ENCODE peak calls at places on chromosomes 16 and 17, in seven cellular contexts. F is K562, S is SK-N-SH, I is HepG2, H is H1, C is HCT116, K is GM12878. T is an unnamed sample. For H3K27me3, the result is how much of the 10 kb centered on the place peaks cover.

GRCh38 chr17:4899341-4900230 is at the start of gene C17orf107:
- DNase-seq in F (no peak), S (no peak), I (no peak), H (no peak), C (no peak), K (no peak), T (no peak)

GRCh38 chr17:65055708-65056638 is 567 bp downstream of the GNA13 start:
- DNase-seq in F (peak), S (peak), I (peak), H (no peak), C (peak), K (no peak), T (no peak)

GRCh38 chr17:74842599-74843351 is 16.9 kb downstream of the GRIN2C start:
- DNase-seq in F (peak), S (peak), I (peak), H (no peak), C (peak), K (no peak), T (no peak)

GRCh38 chr17:65198653-65199382 is 61.6 kb downstream of the RGS9 start:
- DNase-seq in F (peak), S (peak), I (peak), H (no peak), C (peak), K (peak), T (no peak)

GRCh38 chr17:10649602-10650001 is 7.5 kb downstream of the MYH3 start:
- DNase-seq in F (no peak), S (no peak), I (no peak), H (no peak), C (no peak), K (no peak), T (no peak)

GRCh38 chr17:3669548-3669947 is 936 bp downstream of the EMC6 start:
- DNase-seq in F (no peak), S (no peak), I (no peak), H (no peak), C (no peak), K (no peak), T (no peak)

GRCh38 chr16:87540072-87540976 is 47.5 kb upstream of the ZCCHC14 start:
- DNase-seq in F (no peak), S (no peak), I (no peak), H (no peak), C (no peak), K (no peak), T (no peak)

GRCh38 chr17:19718613-19719364 is 2.4 kb upstream of the SLC47A2 start:
- DNase-seq in F (no peak), S (peak), I (peak), H (no peak), C (no peak), K (no peak), T (no peak)

GRCh38 chr16:53043986-53044571 is 8.6 kb downstream of the CHD9NB start:
- DNase-seq in F (no peak), S (no peak), I (peak), H (peak), C (no peak), K (no peak), T (peak)

GRCh38 chr17:2593846-2594656 is 597 bp downstream of the PAFAH1B1 start:
- DNase-seq in F (peak), S (peak), I (peak), H (no peak), C (peak), K (peak), T (peak)

GRCh38 chr17:60641810-60642220 is 35.8 kb upstream of the BCAS3 start:
- DNase-seq in F (peak), S (peak), I (peak), H (peak), C (peak), K (no peak), T (peak)

GRCh38 chr17:69581061-69581955 is 166.8 kb downstream of the MAP2K6 start:
- DNase-seq in F (no peak), S (no peak), I (no peak), H (no peak), C (no peak), K (peak), T (no peak)

GRCh38 chr16:1612320-1613111 is at the start of gene CRAMP1:
- DNase-seq in F (no peak), S (peak), I (no peak), H (no peak), C (no peak), K (no peak), T (no peak)

GRCh38 chr17:7631398-7632380 is 1.8 kb downstream of the SHBG start:
- DNase-seq in F (no peak), S (peak), I (peak), H (no peak), C (no peak), K (no peak), T (no peak)

GRCh38 chr17:50359998-50360461 is 13.0 kb downstream of the MRPL27 start:
- DNase-seq in F (no peak), S (no peak), I (no peak), H (no peak), C (no peak), K (no peak), T (no peak)

GRCh38 chr16:31105677-31106213 is 2.4 kb upstream of the BCKDK start:
- DNase-seq in F (peak), S (peak), I (peak), H (peak), C (no peak), K (no peak), T (peak)

GRCh38 chr17:61489719-61490490 is 37.7 kb downstream of the TBX4 start:
- DNase-seq in F (no peak), S (no peak), I (no peak), H (no peak), C (no peak), K (no peak), T (no peak)

GRCh38 chr17:35052240-35052608 is 11.3 kb downstream of the RFFL start:
- DNase-seq in F (no peak), S (no peak), I (no peak), H (no peak), C (no peak), K (no peak), T (no peak)

GRCh38 chr16:53620476-53620875 is 83.2 kb downstream of the RPGRIP1L start:
- DNase-seq in F (no peak), S (no peak), I (no peak), H (no peak), C (no peak), K (no peak), T (no peak)

GRCh38 chr16:1495281-1496262 is 2.4 kb downstream of the TELO2 start:
- DNase-seq in F (peak), S (no peak), I (no peak), H (no peak), C (no peak), K (no peak), T (no peak)

GRCh38 chr17:44909681-44910144 is 5.6 kb downstream of the GFAP start:
- DNase-seq in F (no peak), S (peak), I (no peak), H (no peak), C (no peak), K (no peak), T (no peak)
- TF ChIP-seq YY1 in F (no peak), S (no peak), I (no peak), H (no peak), C (no peak), K (no peak), T (no peak)

GRCh38 chr17:17835415-17836249 is 1.2 kb downstream of the SREBF1 start:
- DNase-seq in F (no peak), S (no peak), I (no peak), H (no peak), C (no peak), K (no peak), T (no peak)
- H3K9ac ChIP-seq in F (peak), S (peak), I (peak), H (peak), C (peak), K (peak), T (peak)

GRCh38 chr16:68369697-68370096 is 58.9 kb downstream of the PRMT7 start:
- DNase-seq in F (no peak), S (no peak), I (no peak), H (no peak), C (no peak), K (peak), T (no peak)
- H3K27me3 ChIP-seq in F (under half), S (under half), I (under half), H (under half), C (under half), K (under half), T (under half)

GRCh38 chr17:57677858-57678257 is 67.2 kb downstream of the CCDC182 start:
- DNase-seq in F (no peak), S (no peak), I (no peak), H (no peak), C (no peak), K (no peak), T (no peak)
- TF ChIP-seq YY1 in F (no peak), S (no peak), I (no peak), H (no peak), C (no peak), K (no peak), T (no peak)

GRCh38 chr16:11092788-11093577 is 148.6 kb downstream of the CLEC16A start:
- DNase-seq in F (no peak), S (no peak), I (no peak), H (no peak), C (no peak), K (no peak), T (no peak)

GRCh38 chr16:11095935-11096334 is 151.6 kb downstream of the CLEC16A start:
- DNase-seq in F (no peak), S (no peak), I (no peak), H (no peak), C (no peak), K (no peak), T (no peak)

GRCh38 chr16:11094838-11095565 is 150.6 kb downstream of the CLEC16A start:
- DNase-seq in F (no peak), S (no peak), I (no peak), H (no peak), C (no peak), K (no peak), T (no peak)

GRCh38 chr16:11094075-11094593 is 149.8 kb downstream of the CLEC16A start:
- DNase-seq in F (peak), S (no peak), I (no peak), H (no peak), C (peak), K (peak), T (no peak)

GRCh38 chr16:11093578-11094074 is 149.3 kb downstream of the CLEC16A start:
- DNase-seq in F (no peak), S (no peak), I (no peak), H (no peak), C (no peak), K (no peak), T (no peak)
- H3K9ac ChIP-seq in F (peak), S (no peak), I (no peak), H (no peak), C (peak), K (peak), T (no peak)